ENCODE peak calls at places on chromosomes 16 and 17, in ten cellular contexts. K is GM04504; R is ovary; I is K562; F is activated naive CD4-positive, alpha-beta T cell treated with anti-CD3 and anti-CD28 coated beads, Interleukin-2, amount 50 U/mL, for 72 hours; A is activated T-helper 1 cell treated with anti-CD3 and anti-CD28 coated beads, Interleukin-2, amount 50 U/mL, for 16 hours; Z is stimulated activated CD4-positive, alpha-beta T cell treated with anti-CD3 and anti-CD28 coated beads, TNF-alpha, amount 100 ng/mL, for 1 hour; H is kidney epithelial cell; S is cardiac septum; X is mucosa of gallbladder. O is an unnamed sample.

GRCh38 chr17:38970128-38970527 is 2.9 kb upstream of the FBXO47 start:
- DNase-seq in K (no peak), R (no peak), I (no peak), F (no peak), A (no peak), Z (no peak), H (no peak), S (no peak), X (no peak), O (no peak)

GRCh38 chr17:50266384-50267073 is 7.7 kb upstream of the TMEM92 start:
- DNase-seq in K (peak), R (peak), I (no peak), F (no peak), A (no peak), Z (no peak), H (no peak), S (peak), X (no peak), O (peak)

GRCh38 chr17:5354310-5354709 is 65.2 kb downstream of the NUP88 start:
- DNase-seq in K (no peak), R (no peak), I (no peak), F (no peak), A (no peak), Z (no peak), H (no peak), S (no peak), X (no peak), O (no peak)

GRCh38 chr17:80751460-80752368 is 207.1 kb downstream of the RPTOR start:
- DNase-seq in K (peak), R (no peak), I (no peak), F (no peak), A (no peak), Z (no peak), H (no peak), S (no peak), X (peak), O (no peak)

GRCh38 chr17:43970366-43970765 is 16.6 kb upstream of the PYY start:
- DNase-seq in K (no peak), R (no peak), I (no peak), F (no peak), A (no peak), Z (no peak), H (no peak), S (no peak), X (no peak), O (no peak)

GRCh38 chr16:11672206-11673090 is 4.2 kb downstream of the SNN start:
- DNase-seq in K (no peak), R (no peak), I (peak), F (no peak), A (no peak), Z (no peak), H (no peak), S (no peak), X (no peak), O (no peak)

GRCh38 chr17:32285770-32286517 is 20.3 kb downstream of the RHBDL3 start:
- DNase-seq in K (no peak), R (no peak), I (no peak), F (no peak), A (no peak), Z (no peak), H (no peak), S (no peak), X (no peak), O (no peak)

GRCh38 chr17:49582789-49583188 is 7.1 kb downstream of the NXPH3 start:
- DNase-seq in K (no peak), R (no peak), I (no peak), F (no peak), A (no peak), Z (no peak), H (no peak), S (no peak), X (no peak), O (no peak)

GRCh38 chr17:49452173-49452572 is 37.5 kb upstream of the PHB1 start:
- DNase-seq in K (no peak), R (no peak), I (peak), F (no peak), A (no peak), Z (no peak), H (no peak), S (no peak), X (no peak), O (no peak)

GRCh38 chr16:54115558-54115957 is 171.0 kb downstream of the IRX3 start:
- DNase-seq in K (no peak), R (no peak), I (no peak), F (no peak), A (no peak), Z (no peak), H (no peak), S (no peak), X (no peak), O (no peak)

GRCh38 chr17:78241277-78242023 is 10.0 kb downstream of the TMEM235 start:
- DNase-seq in K (no peak), R (no peak), I (peak), F (no peak), A (no peak), Z (no peak), H (no peak), S (no peak), X (no peak), O (no peak)

GRCh38 chr17:63974594-63975192 is 2.0 kb upstream of the SCN4A start:
- DNase-seq in K (no peak), R (no peak), I (no peak), F (no peak), A (no peak), Z (no peak), H (peak), S (no peak), X (no peak), O (no peak)

GRCh38 chr17:73541111-73541510 is 103.1 kb downstream of the SDK2 start:
- DNase-seq in K (no peak), R (no peak), I (no peak), F (no peak), A (no peak), Z (no peak), H (no peak), S (no peak), X (no peak), O (no peak)

GRCh38 chr16:87372305-87372704 is 11.3 kb downstream of the FBXO31 start:
- DNase-seq in K (no peak), R (no peak), I (no peak), F (no peak), A (no peak), Z (no peak), H (no peak), S (no peak), X (no peak), O (no peak)

GRCh38 chr16:49652441-49653175 is 203.3 kb downstream of the ZNF423 start:
- DNase-seq in K (no peak), R (peak), I (no peak), F (no peak), A (no peak), Z (no peak), H (peak), S (no peak), X (peak), O (no peak)

GRCh38 chr17:31148205-31148604 is 53.4 kb downstream of the NF1 start:
- DNase-seq in K (no peak), R (no peak), I (peak), F (no peak), A (no peak), Z (no peak), H (no peak), S (no peak), X (no peak), O (no peak)

GRCh38 chr17:42472709-42473521 is 14.2 kb downstream of the ATP6V0A1 start:
- DNase-seq in K (peak), R (no peak), I (no peak), F (no peak), A (no peak), Z (no peak), H (no peak), S (no peak), X (no peak), O (no peak)

GRCh38 chr17:31825961-31826691 is 32.9 kb downstream of the COPRS start:
- DNase-seq in K (no peak), R (no peak), I (no peak), F (no peak), A (no peak), Z (no peak), H (no peak), S (peak), X (no peak), O (no peak)

O was measured in type B pancreatic cell.